ENCODE peak calls at places on chromosome 3, in five cellular contexts. One of them, this sample, is unnamed.

GRCh38 chr3:147483578-147483977 is 74.4 kb downstream of the ZIC1 start:
- DNase-seq in activated CD4-positive, alpha-beta T cell treated with anti-CD3 and anti-CD28 coated beads for 1 hour: no peak
- DNase-seq in naive thymus-derived CD8-positive, alpha-beta T cell: no peak
- DNase-seq in BJ: no peak
- DNase-seq in lower lobe of right lung: no peak
- DNase-seq in this sample: no peak

GRCh38 chr3:48125886-48126622 is 62.2 kb downstream of the CDC25A start:
- DNase-seq in activated CD4-positive, alpha-beta T cell treated with anti-CD3 and anti-CD28 coated beads for 1 hour: no peak
- DNase-seq in naive thymus-derived CD8-positive, alpha-beta T cell: no peak
- DNase-seq in BJ: no peak
- DNase-seq in lower lobe of right lung: no peak
- DNase-seq in this sample: no peak

GRCh38 chr3:175477651-175478224 is 618.6 kb downstream of the NAALADL2 start:
- DNase-seq in activated CD4-positive, alpha-beta T cell treated with anti-CD3 and anti-CD28 coated beads for 1 hour: no peak
- DNase-seq in naive thymus-derived CD8-positive, alpha-beta T cell: no peak
- DNase-seq in BJ: no peak
- DNase-seq in lower lobe of right lung: no peak
- DNase-seq in this sample: no peak

GRCh38 chr3:65443739-65444447 is 594.8 kb downstream of the MAGI1 start:
- DNase-seq in activated CD4-positive, alpha-beta T cell treated with anti-CD3 and anti-CD28 coated beads for 1 hour: no peak
- DNase-seq in naive thymus-derived CD8-positive, alpha-beta T cell: no peak
- DNase-seq in BJ: no peak
- DNase-seq in lower lobe of right lung: no peak
- DNase-seq in this sample: no peak

GRCh38 chr3:54642147-54642546 is 285.7 kb downstream of the LRTM1 start:
- DNase-seq in activated CD4-positive, alpha-beta T cell treated with anti-CD3 and anti-CD28 coated beads for 1 hour: no peak
- DNase-seq in naive thymus-derived CD8-positive, alpha-beta T cell: no peak
- DNase-seq in BJ: no peak
- DNase-seq in lower lobe of right lung: no peak
- DNase-seq in this sample: no peak

GRCh38 chr3:129558772-129559564 is 16.0 kb downstream of the H1-8 start:
- DNase-seq in activated CD4-positive, alpha-beta T cell treated with anti-CD3 and anti-CD28 coated beads for 1 hour: no peak
- DNase-seq in naive thymus-derived CD8-positive, alpha-beta T cell: no peak
- DNase-seq in BJ: peak; percentile 68
- DNase-seq in lower lobe of right lung: no peak
- DNase-seq in this sample: peak; percentile 57

GRCh38 chr3:11770105-11770476 is 76.6 kb downstream of the TAMM41 start:
- DNase-seq in activated CD4-positive, alpha-beta T cell treated with anti-CD3 and anti-CD28 coated beads for 1 hour: no peak
- DNase-seq in naive thymus-derived CD8-positive, alpha-beta T cell: no peak
- DNase-seq in BJ: no peak
- DNase-seq in lower lobe of right lung: no peak
- DNase-seq in this sample: no peak

GRCh38 chr3:80232760-80233159 is 465.0 kb upstream of the ROBO1 start:
- DNase-seq in activated CD4-positive, alpha-beta T cell treated with anti-CD3 and anti-CD28 coated beads for 1 hour: no peak
- DNase-seq in naive thymus-derived CD8-positive, alpha-beta T cell: no peak
- DNase-seq in BJ: peak; percentile 10
- DNase-seq in lower lobe of right lung: no peak
- DNase-seq in this sample: peak; percentile 90

GRCh38 chr3:105354429-105354828 is 12.3 kb upstream of the ALCAM start:
- DNase-seq in activated CD4-positive, alpha-beta T cell treated with anti-CD3 and anti-CD28 coated beads for 1 hour: no peak
- DNase-seq in naive thymus-derived CD8-positive, alpha-beta T cell: no peak
- DNase-seq in BJ: no peak
- DNase-seq in lower lobe of right lung: no peak
- DNase-seq in this sample: peak; percentile 26

GRCh38 chr3:173938159-173938558 is 540.6 kb downstream of the NLGN1 start:
- DNase-seq in activated CD4-positive, alpha-beta T cell treated with anti-CD3 and anti-CD28 coated beads for 1 hour: no peak
- DNase-seq in naive thymus-derived CD8-positive, alpha-beta T cell: no peak
- DNase-seq in BJ: peak; percentile 15
- DNase-seq in lower lobe of right lung: no peak
- DNase-seq in this sample: peak; percentile 49

GRCh38 chr3:171159024-171159821 is 132.7 kb upstream of the SLC2A2 start:
- DNase-seq in activated CD4-positive, alpha-beta T cell treated with anti-CD3 and anti-CD28 coated beads for 1 hour: no peak
- DNase-seq in naive thymus-derived CD8-positive, alpha-beta T cell: no peak
- DNase-seq in BJ: no peak
- DNase-seq in lower lobe of right lung: no peak
- DNase-seq in this sample: no peak

GRCh38 chr3:107347717-107348116 is 29.5 kb upstream of the CCDC54 start:
- DNase-seq in activated CD4-positive, alpha-beta T cell treated with anti-CD3 and anti-CD28 coated beads for 1 hour: no peak
- DNase-seq in naive thymus-derived CD8-positive, alpha-beta T cell: no peak
- DNase-seq in BJ: no peak
- DNase-seq in lower lobe of right lung: no peak
- DNase-seq in this sample: no peak

GRCh38 chr3:64454179-64454578 is 228.9 kb upstream of the PRICKLE2 start:
- DNase-seq in activated CD4-positive, alpha-beta T cell treated with anti-CD3 and anti-CD28 coated beads for 1 hour: no peak
- DNase-seq in naive thymus-derived CD8-positive, alpha-beta T cell: no peak
- DNase-seq in BJ: no peak
- DNase-seq in lower lobe of right lung: no peak
- DNase-seq in this sample: peak; percentile 43

GRCh38 chr3:148962513-148962912 is 28.8 kb upstream of the GYG1 start:
- DNase-seq in activated CD4-positive, alpha-beta T cell treated with anti-CD3 and anti-CD28 coated beads for 1 hour: no peak
- DNase-seq in naive thymus-derived CD8-positive, alpha-beta T cell: no peak
- DNase-seq in BJ: no peak
- DNase-seq in lower lobe of right lung: no peak
- DNase-seq in this sample: peak; percentile 56

GRCh38 chr3:155158361-155159037 is 78.4 kb downstream of the MME start:
- DNase-seq in activated CD4-positive, alpha-beta T cell treated with anti-CD3 and anti-CD28 coated beads for 1 hour: no peak
- DNase-seq in naive thymus-derived CD8-positive, alpha-beta T cell: no peak
- DNase-seq in BJ: no peak
- DNase-seq in lower lobe of right lung: no peak
- DNase-seq in this sample: no peak

GRCh38 chr3:111668912-111669488 is 73.9 kb upstream of the ZBED2 start:
- DNase-seq in activated CD4-positive, alpha-beta T cell treated with anti-CD3 and anti-CD28 coated beads for 1 hour: no peak
- DNase-seq in naive thymus-derived CD8-positive, alpha-beta T cell: no peak
- DNase-seq in BJ: no peak
- DNase-seq in lower lobe of right lung: no peak
- DNase-seq in this sample: peak; percentile 79

GRCh38 chr3:72255736-72256559 is 471.0 kb upstream of the PROK2 start:
- DNase-seq in activated CD4-positive, alpha-beta T cell treated with anti-CD3 and anti-CD28 coated beads for 1 hour: no peak
- DNase-seq in naive thymus-derived CD8-positive, alpha-beta T cell: no peak
- DNase-seq in BJ: no peak
- DNase-seq in lower lobe of right lung: peak; percentile 73
- DNase-seq in this sample: no peak

GRCh38 chr3:126685041-126685440 is 19.0 kb upstream of the CHCHD6 start:
- DNase-seq in activated CD4-positive, alpha-beta T cell treated with anti-CD3 and anti-CD28 coated beads for 1 hour: no peak
- DNase-seq in naive thymus-derived CD8-positive, alpha-beta T cell: no peak
- DNase-seq in BJ: no peak
- DNase-seq in lower lobe of right lung: no peak
- DNase-seq in this sample: no peak

GRCh38 chr3:127216415-127217261 is 23.7 kb downstream of the PRR23E start:
- DNase-seq in activated CD4-positive, alpha-beta T cell treated with anti-CD3 and anti-CD28 coated beads for 1 hour: no peak
- DNase-seq in naive thymus-derived CD8-positive, alpha-beta T cell: no peak
- DNase-seq in BJ: no peak
- DNase-seq in lower lobe of right lung: no peak
- DNase-seq in this sample: no peak